ENCODE peak calls at places on chromosomes 13 and 19, in four cellular contexts. W is left ventricle myocardium inferior, K is cardiac muscle cell, I is lung. Z is an unnamed sample.

GRCh38 chr13:85798999-85799646 is at the start of gene SLITRK6:
- DNase-seq in W (no peak), K (peak), I (no peak), Z (peak)

GRCh38 chr13:92843549-92843948 is 383.1 kb upstream of the GPC6 start:
- DNase-seq in W (no peak), K (no peak), I (no peak), Z (no peak)

GRCh38 chr19:10183926-10184325 is 10.8 kb downstream of the DNMT1 start:
- DNase-seq in W (no peak), K (no peak), I (no peak), Z (no peak)

GRCh38 chr13:113548171-113548641 is 36.3 kb upstream of the TFDP1 start:
- DNase-seq in W (no peak), K (no peak), I (no peak), Z (no peak)

GRCh38 chr19:36014029-36014924 is at the start of gene ALKBH6:
- DNase-seq in W (peak), K (peak), I (peak), Z (peak)

GRCh38 chr13:30615851-30616311 is 1.8 kb upstream of the USPL1 start:
- DNase-seq in W (no peak), K (peak), I (no peak), Z (no peak)

GRCh38 chr13:106772202-106772601 is 204.3 kb upstream of the ARGLU1 start:
- DNase-seq in W (no peak), K (no peak), I (no peak), Z (no peak)

GRCh38 chr19:48963371-48964204 is 1.5 kb upstream of the FTL start:
- DNase-seq in W (peak), K (peak), I (no peak), Z (peak)

GRCh38 chr13:44306401-44307192 is 67.0 kb upstream of the SERP2 start:
- DNase-seq in W (peak), K (peak), I (no peak), Z (no peak)

GRCh38 chr13:72507394-72508199 is 219.8 kb downstream of the MZT1 start:
- DNase-seq in W (no peak), K (no peak), I (no peak), Z (no peak)

GRCh38 chr19:30799854-30800755 is 427.9 kb downstream of the ZNF536 start:
- DNase-seq in W (peak), K (peak), I (peak), Z (peak)

GRCh38 chr13:79932556-79932955 is 408.4 kb downstream of the SPRY2 start:
- DNase-seq in W (no peak), K (no peak), I (no peak), Z (no peak)

GRCh38 chr19:40607898-40608621 is 6.9 kb downstream of the LTBP4 start:
- DNase-seq in W (no peak), K (no peak), I (no peak), Z (no peak)

GRCh38 chr13:113275387-113275786 is 21.7 kb upstream of the LAMP1 start:
- DNase-seq in W (no peak), K (peak), I (peak), Z (no peak)

GRCh38 chr13:23378009-23378632 is 55.4 kb downstream of the SACS start:
- DNase-seq in W (no peak), K (no peak), I (no peak), Z (no peak)

GRCh38 chr19:50896591-50897190 is 14.5 kb downstream of the KLK4 start:
- DNase-seq in W (no peak), K (no peak), I (no peak), Z (no peak)

GRCh38 chr13:28819046-28819747 is 942 bp upstream of the MTUS2 start:
- DNase-seq in W (no peak), K (peak), I (no peak), Z (no peak)

GRCh38 chr19:42440357-42441046 is 2.2 kb downstream of the CXCL17 start:
- DNase-seq in W (peak), K (peak), I (peak), Z (no peak)

GRCh38 chr19:48102870-48103751 is 7.5 kb downstream of the PLA2G4C start:
- DNase-seq in W (no peak), K (peak), I (no peak), Z (no peak)

GRCh38 chr13:32314968-32315254 is 252 bp downstream of the ZAR1L start:
- DNase-seq in W (no peak), K (peak), I (peak), Z (no peak)

GRCh38 chr13:52104624-52105023 is 24.2 kb downstream of the NEK5 start:
- DNase-seq in W (no peak), K (no peak), I (no peak), Z (no peak)

GRCh38 chr19:13215572-13216380 is 65.6 kb downstream of the IER2 start:
- DNase-seq in W (no peak), K (no peak), I (no peak), Z (no peak)

GRCh38 chr13:23427342-23428182 is 5.9 kb downstream of the SACS start:
- DNase-seq in W (no peak), K (no peak), I (no peak), Z (peak)

GRCh38 chr19:48628486-48629296 is 8.5 kb downstream of the DBP start:
- DNase-seq in W (no peak), K (no peak), I (no peak), Z (no peak)

GRCh38 chr13:111493468-111493867 is 173.0 kb downstream of the TEX29 start:
- DNase-seq in W (no peak), K (no peak), I (no peak), Z (no peak)

GRCh38 chr19:391199-391557 is 17.8 kb downstream of the C2CD4C start:
- DNase-seq in W (no peak), K (no peak), I (no peak), Z (no peak)

GRCh38 chr19:48635966-48636858 is 967 bp downstream of the DBP start:
- DNase-seq in W (no peak), K (peak), I (no peak), Z (no peak)

GRCh38 chr13:40668335-40668734 is 1.9 kb upstream of the FOXO1 start:
- DNase-seq in W (peak), K (no peak), I (peak), Z (peak)

GRCh38 chr13:20921572-20921971 is 19.0 kb upstream of the XPO4 start:
- DNase-seq in W (no peak), K (no peak), I (no peak), Z (no peak)

GRCh38 chr19:27972291-27973040 is 1240.5 kb downstream of the UQCRFS1 start:
- DNase-seq in W (no peak), K (no peak), I (no peak), Z (no peak)

GRCh38 chr13:24740014-24740890 is 23.7 kb upstream of the RNF17 start:
- DNase-seq in W (no peak), K (no peak), I (no peak), Z (no peak)

GRCh38 chr19:42176649-42176989 is 40.9 kb downstream of the DEDD2 start:
- DNase-seq in W (no peak), K (peak), I (no peak), Z (no peak)

GRCh38 chr13:27449081-27449603 is 1.2 kb downstream of the MTIF3 start:
- DNase-seq in W (no peak), K (no peak), I (no peak), Z (no peak)

GRCh38 chr13:27450921-27451461 is 627 bp upstream of the MTIF3 start:
- DNase-seq in W (peak), K (peak), I (peak), Z (no peak)

GRCh38 chr13:27448308-27448707 is 2.1 kb downstream of the MTIF3 start:
- DNase-seq in W (no peak), K (no peak), I (no peak), Z (no peak)

GRCh38 chr13:27449936-27450828 is at the start of gene MTIF3:
- DNase-seq in W (peak), K (peak), I (peak), Z (peak)

DNA sequence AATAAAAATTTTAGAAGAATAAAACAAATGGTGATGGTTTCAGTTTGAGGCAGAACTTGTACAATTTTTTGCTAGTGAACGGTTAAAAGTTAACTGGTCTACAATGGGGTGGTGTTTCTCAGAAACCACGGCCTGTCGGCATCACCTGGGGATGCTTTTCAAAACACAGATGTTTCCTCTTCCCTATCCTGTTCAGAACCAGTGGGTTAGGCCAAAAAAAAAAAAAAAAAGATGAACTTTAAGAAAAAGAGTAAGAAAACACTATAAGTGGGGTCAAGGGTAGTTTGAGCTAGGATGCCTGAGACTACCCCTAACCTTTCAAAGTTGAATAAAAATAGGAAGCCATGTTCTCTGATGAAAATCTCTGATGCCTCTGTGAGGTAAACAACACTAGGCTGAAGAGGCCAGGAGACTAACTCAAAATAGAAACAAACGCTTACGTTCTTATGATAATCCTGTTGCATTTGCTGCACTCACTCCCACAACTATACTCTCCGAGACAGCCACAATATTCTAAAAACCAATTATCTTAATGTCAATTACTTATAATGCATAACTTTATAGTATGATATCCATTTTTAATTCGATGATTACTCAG is 3.3 kb downstream of the MTIF3 start:
- DNase-seq in W (no peak), K (no peak), I (no peak), Z (no peak)
- H3K27ac ChIP-seq in W (peak), K (no peak), I (peak), Z (peak)

GRCh38 chr13:47474845-47475244 is 526.2 kb downstream of the SUCLA2 start:
- DNase-seq in W (no peak), K (no peak), I (no peak), Z (no peak)
- H3K27ac ChIP-seq in W (no peak), K (no peak), I (no peak), Z (no peak)

GRCh38 chr19:1474765-1475351 is 4.2 kb downstream of the C19orf25 start:
- DNase-seq in W (no peak), K (no peak), I (no peak), Z (no peak)
- H3K27ac ChIP-seq in W (peak), K (no peak), I (no peak), Z (peak)

DNA sequence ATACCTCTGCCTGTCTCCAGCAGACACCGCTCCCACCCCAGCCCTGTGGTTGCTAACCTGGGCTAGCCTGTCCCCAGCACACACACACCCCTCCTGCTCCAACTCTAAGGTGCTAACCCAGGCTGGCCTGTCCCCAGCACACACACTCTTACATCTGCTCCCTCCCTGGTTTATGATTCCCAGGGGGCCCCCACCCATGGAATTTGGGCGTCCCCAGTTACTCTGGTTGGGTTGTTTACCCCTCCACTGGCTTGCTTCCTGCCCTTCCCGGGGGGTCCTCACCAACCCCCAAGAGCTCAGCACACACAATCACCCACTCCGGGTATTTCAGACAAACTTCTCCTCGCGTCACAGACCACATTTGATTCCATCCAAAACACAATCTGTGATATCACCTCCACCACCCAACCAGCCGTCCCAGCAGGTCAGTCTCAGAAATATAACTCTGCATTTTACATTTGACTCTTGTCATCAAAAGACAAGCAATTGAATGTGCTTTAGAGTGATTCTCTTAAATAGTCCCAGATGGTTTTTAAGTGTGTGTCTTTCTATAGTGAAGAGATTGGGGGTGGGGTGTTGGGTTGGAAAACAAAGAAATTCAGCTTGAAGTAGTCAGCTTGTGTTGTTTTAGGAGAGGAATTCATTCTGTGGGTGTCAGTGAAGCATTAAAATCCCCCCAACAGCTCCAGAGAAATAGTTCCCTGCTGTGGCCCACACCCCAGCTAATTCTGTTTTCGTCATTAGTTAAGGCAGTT is 20.1 kb downstream of the COL4A2 start:
- DNase-seq in W (no peak), K (no peak), I (no peak), Z (no peak)
- H3K27ac ChIP-seq in W (peak), K (peak), I (no peak), Z (no peak)

GRCh38 chr19:4707322-4707721 is 16.3 kb downstream of the DPP9 start:
- DNase-seq in W (no peak), K (no peak), I (no peak), Z (no peak)
- H3K27ac ChIP-seq in W (peak), K (no peak), I (peak), Z (no peak)

GRCh38 chr19:2638417-2638940 is 64.0 kb downstream of the GNG7 start:
- DNase-seq in W (no peak), K (no peak), I (no peak), Z (no peak)

GRCh38 chr19:2636142-2636896 is 66.2 kb downstream of the GNG7 start:
- DNase-seq in W (no peak), K (no peak), I (no peak), Z (no peak)

GRCh38 chr19:2634228-2634951 is 68.1 kb downstream of the GNG7 start:
- DNase-seq in W (peak), K (peak), I (peak), Z (no peak)

GRCh38 chr19:2634960-2635359 is 67.5 kb downstream of the GNG7 start:
- DNase-seq in W (no peak), K (no peak), I (no peak), Z (no peak)

GRCh38 chr19:2636897-2637683 is 65.4 kb downstream of the GNG7 start:
- DNase-seq in W (peak), K (peak), I (peak), Z (peak)
- H3K27ac ChIP-seq in W (no peak), K (no peak), I (no peak), Z (peak)

GRCh38 chr19:45629704-45630103 is 9.5 kb downstream of the EML2 start:
- DNase-seq in W (no peak), K (no peak), I (no peak), Z (no peak)
- H3K27ac ChIP-seq in W (no peak), K (no peak), I (no peak), Z (no peak)

GRCh38 chr19:19274146-19274545 is 1.0 kb upstream of the TM6SF2 start:
- DNase-seq in W (no peak), K (no peak), I (no peak), Z (no peak)
- H3K27ac ChIP-seq in W (no peak), K (no peak), I (no peak), Z (no peak)

DNA sequence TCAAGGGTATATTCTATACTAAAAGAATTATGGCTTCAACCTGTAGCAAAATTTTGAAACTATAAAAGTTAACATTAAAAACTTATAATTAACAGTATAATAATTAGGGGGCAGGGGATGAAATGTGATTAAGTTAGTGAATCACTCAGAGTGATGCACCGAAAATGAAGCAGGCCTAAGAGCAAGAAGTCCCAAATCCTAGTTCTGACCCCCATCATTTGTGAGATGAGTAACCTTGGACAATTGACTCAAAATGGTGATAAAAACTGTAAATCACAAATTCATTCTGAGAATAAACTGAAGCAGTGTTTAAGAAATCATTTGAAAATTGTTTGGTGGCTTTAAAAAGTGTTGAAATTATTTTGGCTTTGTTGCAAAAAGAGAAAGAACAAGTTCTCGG is 56.8 kb downstream of the KLF12 start:
- DNase-seq in W (no peak), K (no peak), I (no peak), Z (no peak)
- H3K27ac ChIP-seq in W (peak), K (no peak), I (no peak), Z (no peak)

DNA sequence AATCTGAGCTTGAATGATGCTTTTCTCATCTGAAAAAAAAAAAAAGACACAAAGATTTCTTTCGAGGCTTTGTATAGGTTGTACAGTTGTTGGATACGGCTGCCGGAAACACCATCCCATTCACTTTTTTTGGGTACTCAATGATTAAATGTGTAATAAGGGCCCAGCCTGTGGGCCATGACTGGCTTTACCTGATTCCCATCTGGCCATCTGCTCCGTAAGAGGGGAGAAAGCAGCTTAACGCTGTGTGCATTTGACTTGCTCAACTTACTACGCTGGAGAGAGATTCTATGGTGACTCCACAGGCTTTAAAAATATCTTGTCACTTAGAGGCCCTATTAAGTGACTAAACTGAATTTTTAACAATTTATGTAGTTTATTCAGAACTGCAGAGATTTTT is 731 bp downstream of the ZNF558 start:
- DNase-seq in W (no peak), K (no peak), I (no peak), Z (no peak)
- H3K27ac ChIP-seq in W (peak), K (no peak), I (peak), Z (peak)